ENCODE peak calls at places on chromosomes 16 and 17, in six cellular contexts. R is WTC11, C is upper lobe of right lung, F is neural progenitor cell, A is bronchial epithelial cell, L is astrocyte of the spinal cord. E is an unnamed sample.

GRCh38 chr17:80101160-80101945 is at the start of gene GAA:
- DNase-seq in R (peak; percentile 82), C (peak; percentile 94), F (peak; percentile 96), A (peak; percentile 37), L (peak; percentile 66), E (peak; percentile 96)

GRCh38 chr16:2229091-2229490 is 5.7 kb downstream of the E4F1 start:
- DNase-seq in R (no peak), C (no peak), F (no peak), A (no peak), L (no peak), E (no peak)

GRCh38 chr17:60502145-60502544 is 23.9 kb downstream of the APPBP2 start:
- DNase-seq in R (no peak), C (no peak), F (no peak), A (no peak), L (no peak), E (no peak)

GRCh38 chr17:42389902-42390301 is 1.7 kb upstream of the STAT3 start:
- DNase-seq in R (no peak), C (no peak), F (no peak), A (no peak), L (no peak), E (no peak)

GRCh38 chr16:70253291-70254094 is 1.8 kb upstream of the EXOSC6 start:
- DNase-seq in R (peak; percentile 72), C (no peak), F (peak; percentile 67), A (peak; percentile 33), L (peak; percentile 41), E (no peak)

GRCh38 chr16:70158261-70158939 is 15.2 kb upstream of the CLEC18C start:
- DNase-seq in R (peak; percentile 16), C (no peak), F (no peak), A (no peak), L (no peak), E (peak; percentile 63)

GRCh38 chr17:66432996-66433556 is 130.7 kb downstream of the PRKCA start:
- DNase-seq in R (no peak), C (no peak), F (no peak), A (no peak), L (peak; percentile 56), E (no peak)

GRCh38 chr16:1333149-1333812 is at the start of gene BAIAP3:
- DNase-seq in R (peak; percentile 62), C (no peak), F (peak; percentile 77), A (no peak), L (no peak), E (no peak)

GRCh38 chr17:77476006-77476405 is 335.2 kb downstream of the SEC14L1 start:
- DNase-seq in R (no peak), C (no peak), F (no peak), A (peak; percentile 33), L (no peak), E (no peak)

GRCh38 chr17:42472709-42473521 is 14.2 kb downstream of the ATP6V0A1 start:
- DNase-seq in R (no peak), C (no peak), F (no peak), A (peak; percentile 98), L (peak; percentile 59), E (no peak)

GRCh38 chr16:13186813-13187212 is 285.4 kb downstream of the SHISA9 start:
- DNase-seq in R (peak; percentile 17), C (no peak), F (peak; percentile 49), A (no peak), L (no peak), E (no peak)

GRCh38 chr17:9668532-9668931 is 23.2 kb downstream of the USP43 start:
- DNase-seq in R (no peak), C (no peak), F (no peak), A (peak; percentile 95), L (peak; percentile 85), E (no peak)

GRCh38 chr16:57802635-57803412 is 533 bp upstream of the KIFC3 start:
- DNase-seq in R (peak; percentile 31), C (no peak), F (peak; percentile 46), A (no peak), L (peak; percentile 50), E (no peak)

GRCh38 chr17:19288453-19288852 is 51.3 kb downstream of the EPN2 start:
- DNase-seq in R (peak; percentile 57), C (no peak), F (peak; percentile 51), A (no peak), L (no peak), E (no peak)

GRCh38 chr17:28133562-28133970 is 91.1 kb downstream of the NLK start:
- DNase-seq in R (no peak), C (no peak), F (no peak), A (peak; percentile 82), L (peak; percentile 75), E (no peak)

GRCh38 chr17:80979547-80980378 is 11.9 kb upstream of the CHMP6 start:
- DNase-seq in R (no peak), C (no peak), F (no peak), A (no peak), L (no peak), E (no peak)

GRCh38 chr17:31696184-31696602 is 162.9 kb downstream of the COPRS start:
- DNase-seq in R (peak; percentile 23), C (peak; percentile 68), F (peak; percentile 94), A (no peak), L (peak; percentile 88), E (peak; percentile 81)

GRCh38 chr17:10752696-10753095 is 22.9 kb upstream of the TMEM220 start:
- DNase-seq in R (no peak), C (no peak), F (no peak), A (no peak), L (no peak), E (no peak)

GRCh38 chr17:73042809-73043685 is 49.4 kb downstream of the SLC39A11 start:
- DNase-seq in R (no peak), C (no peak), F (no peak), A (no peak), L (peak; percentile 68), E (no peak)

GRCh38 chr17:76353004-76353598 is 615 bp downstream of the PRPSAP1 start:
- DNase-seq in R (no peak), C (peak; percentile 73), F (peak; percentile 63), A (no peak), L (no peak), E (no peak)

GRCh38 chr17:64984776-64985521 is 65.7 kb upstream of the LRRC37A3 start:
- DNase-seq in R (no peak), C (no peak), F (no peak), A (peak; percentile 56), L (no peak), E (peak; percentile 15)

GRCh38 chr17:79831367-79832210 is 7.7 kb downstream of the CBX4 start:
- DNase-seq in R (peak; percentile 49), C (peak; percentile 82), F (peak; percentile 69), A (no peak), L (no peak), E (no peak)

GRCh38 chr17:1752425-1752941 is 9.4 kb upstream of the SERPINF1 start:
- DNase-seq in R (no peak), C (peak; percentile 89), F (no peak), A (peak; percentile 57), L (no peak), E (no peak)

GRCh38 chr16:23729503-23730424 is 16.7 kb upstream of the ERN2 start:
- DNase-seq in R (peak; percentile 67), C (no peak), F (no peak), A (peak; percentile 20), L (peak; percentile 17), E (no peak)

GRCh38 chr16:22355487-22355908 is 18.9 kb downstream of the CDR2 start:
- DNase-seq in R (no peak), C (no peak), F (no peak), A (no peak), L (no peak), E (no peak)

GRCh38 chr17:74870512-74870911 is 2.3 kb downstream of the FDXR start:
- DNase-seq in R (no peak), C (no peak), F (no peak), A (peak; percentile 22), L (no peak), E (no peak)

GRCh38 chr16:72894291-72895151 is 153.4 kb downstream of the ZFHX3 start:
- DNase-seq in R (no peak), C (no peak), F (peak; percentile 22), A (no peak), L (peak; percentile 14), E (no peak)

GRCh38 chr17:39098474-39099090 is 52.9 kb downstream of the PLXDC1 start:
- DNase-seq in R (no peak), C (no peak), F (no peak), A (no peak), L (no peak), E (no peak)

DNA sequence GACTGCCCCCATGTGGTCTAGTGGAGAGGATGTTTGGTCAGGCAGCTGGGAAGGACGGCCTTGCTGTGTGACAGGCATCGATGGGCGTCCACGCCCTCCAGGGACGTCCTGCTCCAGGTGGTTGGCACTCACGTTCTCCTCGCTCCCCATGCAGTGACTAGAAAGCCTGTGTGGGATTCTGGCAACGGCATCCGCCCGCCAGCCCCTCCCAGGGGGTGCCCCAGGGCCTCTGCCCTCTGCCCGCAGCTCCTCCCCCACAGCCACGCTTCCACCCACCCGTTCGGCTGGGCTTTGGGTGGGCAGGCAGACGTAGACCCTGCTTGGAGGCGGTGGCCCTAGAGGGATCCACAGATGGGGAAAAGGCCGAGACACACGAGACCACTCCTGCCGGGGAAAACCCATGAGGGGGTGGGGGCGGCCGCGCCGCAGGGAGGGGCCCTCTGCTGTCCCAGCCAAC is 4.7 kb upstream of the IL17C start:
- DNase-seq in R (peak; percentile 67), C (peak; percentile 80), F (peak; percentile 69), A (peak; percentile 38), L (no peak), E (no peak)
- TF ChIP-seq CTCF in R (no peak), C (peak; percentile 35), F (peak; percentile 52), A (peak; percentile 48), L (peak; percentile 45), E (peak; percentile 3)

GRCh38 chr17:14203392-14203791 is 33.3 kb downstream of the CDRT15 start:
- DNase-seq in R (no peak), C (no peak), F (peak; percentile 44), A (no peak), L (no peak), E (no peak)
- TF ChIP-seq CTCF in R (no peak), C (no peak), F (peak; percentile 52), A (peak; percentile 12), L (peak; percentile 37), E (peak; percentile 57)

DNA sequence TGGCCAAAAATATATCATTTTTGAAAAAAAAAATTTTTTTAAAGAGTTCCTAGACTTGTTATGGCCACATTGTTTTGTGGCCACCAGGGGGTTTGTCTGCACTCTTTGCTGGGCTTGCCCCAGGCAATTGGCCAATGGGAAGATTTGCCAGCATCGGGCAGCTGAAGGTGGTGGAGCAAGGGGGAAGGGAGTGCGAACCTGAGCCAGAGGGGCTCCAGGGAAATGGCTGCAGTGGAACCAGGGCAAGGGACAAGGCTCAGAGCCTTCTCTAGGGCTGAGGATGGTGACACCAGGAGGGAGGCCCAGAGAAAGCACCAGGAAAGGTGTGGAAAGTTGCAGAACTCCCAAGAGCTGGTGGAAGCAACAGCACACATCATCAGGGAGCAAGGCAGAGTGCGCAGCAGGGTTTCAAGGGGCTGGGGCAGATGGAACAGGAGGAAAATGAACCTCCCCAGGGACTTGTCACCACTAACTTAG is 15.5 kb upstream of the CMIP start:
- DNase-seq in R (peak; percentile 63), C (no peak), F (peak; percentile 61), A (no peak), L (no peak), E (no peak)
- TF ChIP-seq CTCF in R (peak; percentile 28), C (peak; percentile 59), F (peak; percentile 59), A (peak; percentile 34), L (peak; percentile 55), E (peak; percentile 73)

DNA sequence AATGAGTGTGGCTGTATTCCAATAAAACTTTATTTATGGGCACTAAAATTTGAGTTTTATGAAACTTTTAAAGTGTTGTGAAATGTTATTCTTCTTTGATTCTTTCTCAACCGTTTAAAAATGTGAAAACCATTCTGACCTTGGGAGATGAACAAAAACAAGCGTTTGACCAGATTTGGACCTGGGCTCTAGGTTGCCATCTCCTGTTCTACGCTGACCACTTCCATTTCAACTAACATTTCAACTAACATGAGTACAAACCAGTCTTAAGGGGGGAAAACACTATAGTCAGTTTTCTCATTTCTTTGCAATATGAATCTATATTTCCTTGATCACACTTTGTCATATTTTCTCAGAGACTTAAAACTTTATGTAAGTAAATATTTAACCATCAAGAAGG is 118.4 kb upstream of the IRX5 start:
- DNase-seq in R (no peak), C (no peak), F (no peak), A (peak; percentile 19), L (peak; percentile 12), E (no peak)
- TF ChIP-seq CTCF in R (no peak), C (peak; percentile 15), F (peak; percentile 26), A (no peak), L (no peak), E (no peak)

E was measured in type B pancreatic cell.